ENCODE peak calls at places on chromosomes 3 and 15, in five cellular contexts. X is HepG2, U is germinal center, Q is ACHN, L is astrocyte of the spinal cord. R is an unnamed sample.

GRCh38 chr3:71142440-71143161 is 440.9 kb downstream of the FOXP1 start:
- DNase-seq in X (no peak), U (no peak), Q (no peak), L (no peak), R (no peak)

GRCh38 chr3:168865022-168865551 is 769.4 kb upstream of the GOLIM4 start:
- DNase-seq in X (no peak), U (peak; percentile 9), Q (peak; percentile 37), L (peak; percentile 66), R (no peak)

GRCh38 chr3:5071061-5071460 is 51.0 kb upstream of the ARL8B start:
- DNase-seq in X (no peak), U (no peak), Q (peak; percentile 8), L (peak; percentile 53), R (no peak)

GRCh38 chr3:127676456-127676855 is 3.7 kb downstream of the ABTB1 start:
- DNase-seq in X (no peak), U (no peak), Q (no peak), L (no peak), R (no peak)

GRCh38 chr3:19934098-19934566 is at the start of gene EFHB:
- DNase-seq in X (peak; percentile 39), U (no peak), Q (no peak), L (peak; percentile 27), R (no peak)

GRCh38 chr15:44075535-44075934 is 119.5 kb downstream of the FRMD5 start:
- DNase-seq in X (no peak), U (no peak), Q (no peak), L (peak; percentile 32), R (no peak)

GRCh38 chr3:10702961-10703740 is 112.9 kb upstream of the SLC6A11 start:
- DNase-seq in X (no peak), U (peak; percentile 21), Q (no peak), L (no peak), R (no peak)

GRCh38 chr3:171134170-171134569 is 107.7 kb upstream of the SLC2A2 start:
- DNase-seq in X (no peak), U (no peak), Q (no peak), L (no peak), R (no peak)

GRCh38 chr15:57079907-57080750 is 161.7 kb downstream of the TCF12 start:
- DNase-seq in X (no peak), U (no peak), Q (peak; percentile 23), L (no peak), R (no peak)

GRCh38 chr15:89167267-89168176 is 53.9 kb downstream of the RLBP1 start:
- DNase-seq in X (peak; percentile 10), U (no peak), Q (peak; percentile 49), L (peak; percentile 79), R (no peak)

GRCh38 chr15:43434436-43434835 is 58.5 kb downstream of the TP53BP1 start:
- DNase-seq in X (no peak), U (no peak), Q (no peak), L (no peak), R (no peak)

GRCh38 chr15:66564136-66565041 is 1.4 kb downstream of the LCTL start:
- DNase-seq in X (no peak), U (no peak), Q (no peak), L (no peak), R (no peak)

GRCh38 chr15:85800460-85801123 is 5.9 kb upstream of the KLHL25 start:
- DNase-seq in X (peak; percentile 78), U (no peak), Q (peak; percentile 73), L (peak; percentile 67), R (peak; percentile 56)

GRCh38 chr3:24493951-24494615 is 567 bp downstream of the THRB start:
- DNase-seq in X (peak; percentile 71), U (peak; percentile 51), Q (peak; percentile 26), L (no peak), R (no peak)

GRCh38 chr3:69306239-69307185 is 79.4 kb downstream of the FRMD4B start:
- DNase-seq in X (peak; percentile 80), U (peak; percentile 38), Q (peak; percentile 71), L (peak; percentile 83), R (no peak)

GRCh38 chr3:65732060-65732933 is 306.4 kb downstream of the MAGI1 start:
- DNase-seq in X (peak; percentile 54), U (peak; percentile 29), Q (peak; percentile 68), L (peak; percentile 76), R (peak; percentile 21)

GRCh38 chr3:56303508-56303907 is 164.8 kb downstream of the ERC2 start:
- DNase-seq in X (peak; percentile 32), U (peak; percentile 61), Q (peak; percentile 35), L (peak; percentile 65), R (no peak)

GRCh38 chr15:37124330-37124729 is 24.0 kb upstream of the MEIS2 start:
- DNase-seq in X (no peak), U (no peak), Q (no peak), L (no peak), R (no peak)

GRCh38 chr3:123159926-123160635 is 41.7 kb upstream of the SEC22A start:
- DNase-seq in X (no peak), U (no peak), Q (no peak), L (peak; percentile 44), R (no peak)

GRCh38 chr3:42057561-42058211 is 33.5 kb upstream of the TRAK1 start:
- DNase-seq in X (no peak), U (peak; percentile 65), Q (no peak), L (no peak), R (no peak)

GRCh38 chr3:17156864-17157263 is 272.1 kb downstream of the PLCL2 start:
- DNase-seq in X (no peak), U (no peak), Q (no peak), L (no peak), R (no peak)

GRCh38 chr3:157317895-157318294 is 118.8 kb upstream of the PTX3 start:
- DNase-seq in X (no peak), U (no peak), Q (peak; percentile 48), L (no peak), R (no peak)

GRCh38 chr3:15452156-15452555 is 24.8 kb downstream of the EAF1 start:
- DNase-seq in X (no peak), U (no peak), Q (no peak), L (no peak), R (no peak)

GRCh38 chr3:43256714-43257461 is 29.5 kb upstream of the SNRK start:
- DNase-seq in X (no peak), U (no peak), Q (no peak), L (no peak), R (no peak)

GRCh38 chr15:99029358-99029871 is 21.8 kb upstream of the PGPEP1L start:
- DNase-seq in X (no peak), U (no peak), Q (peak; percentile 12), L (no peak), R (no peak)

GRCh38 chr15:89472785-89473256 is 23.6 kb downstream of the RHCG start:
- DNase-seq in X (peak; percentile 56), U (peak; percentile 77), Q (peak; percentile 41), L (peak; percentile 37), R (peak; percentile 53)

GRCh38 chr15:91706366-91707032 is 147.0 kb upstream of the SLCO3A1 start:
- DNase-seq in X (peak; percentile 38), U (peak; percentile 58), Q (peak; percentile 69), L (peak; percentile 67), R (peak; percentile 82)

GRCh38 chr3:167728176-167728575 is 6.5 kb downstream of the PDCD10 start:
- DNase-seq in X (no peak), U (no peak), Q (no peak), L (peak; percentile 69), R (no peak)

GRCh38 chr3:99114565-99115291 is 213.2 kb upstream of the DCBLD2 start:
- DNase-seq in X (peak; percentile 20), U (no peak), Q (peak; percentile 60), L (peak; percentile 61), R (no peak)

GRCh38 chr3:17136251-17136721 is 251.5 kb downstream of the PLCL2 start:
- DNase-seq in X (no peak), U (no peak), Q (no peak), L (peak; percentile 15), R (no peak)

GRCh38 chr3:45807645-45808540 is 11.6 kb upstream of the SLC6A20 start:
- DNase-seq in X (no peak), U (no peak), Q (no peak), L (no peak), R (no peak)

GRCh38 chr15:65385868-65386253 is 8.1 kb upstream of the IGDCC3 start:
- DNase-seq in X (no peak), U (no peak), Q (no peak), L (no peak), R (no peak)

GRCh38 chr3:56185827-56186226 is 282.4 kb downstream of the ERC2 start:
- DNase-seq in X (no peak), U (no peak), Q (no peak), L (no peak), R (no peak)

GRCh38 chr3:126537730-126538281 is 13.9 kb downstream of the CHST13 start:
- DNase-seq in X (no peak), U (no peak), Q (no peak), L (no peak), R (no peak)

GRCh38 chr3:106206165-106206564 is 337.4 kb upstream of the CBLB start:
- DNase-seq in X (no peak), U (peak; percentile 5), Q (no peak), L (peak; percentile 46), R (no peak)

GRCh38 chr3:123270818-123271217 is 69.1 kb downstream of the SEC22A start:
- DNase-seq in X (peak; percentile 54), U (no peak), Q (no peak), L (no peak), R (no peak)

GRCh38 chr15:72758195-72758594 is 25.4 kb downstream of the ADPGK start:
- DNase-seq in X (no peak), U (no peak), Q (peak; percentile 69), L (peak; percentile 94), R (no peak)

GRCh38 chr15:73069109-73069508 is 16.8 kb downstream of the NEO1 start:
- DNase-seq in X (no peak), U (no peak), Q (no peak), L (no peak), R (no peak)

GRCh38 chr3:51937611-51938450 is 3.9 kb downstream of the RRP9 start:
- DNase-seq in X (no peak), U (no peak), Q (no peak), L (no peak), R (no peak)

GRCh38 chr3:69723389-69723788 is 15.9 kb upstream of the MITF start:
- DNase-seq in X (no peak), U (no peak), Q (no peak), L (no peak), R (no peak)

R was measured in NCI-H1694.